ENCODE peak calls at places on chromosomes 4 and X, in four cellular contexts. X is upper lobe of right lung, F is testis, Q is cardiac muscle cell. K is an unnamed sample. For H3K36me3, the result is how much of the 10 kb centered on the place peaks cover.

GRCh38 chr4:149951501-149951900 is 126.7 kb upstream of the DCLK2 start:
- DNase-seq in F (no peak), X (no peak), Q (no peak), K (no peak)

GRCh38 chrX:124010157-124010556 is 48.7 kb downstream of the STAG2 start:
- DNase-seq in X (no peak), Q (no peak), F (no peak), K (no peak)

GRCh38 chr4:3768842-3769641 is 2.9 kb downstream of the ADRA2C start:
- DNase-seq in F (no peak), Q (no peak), X (no peak), K (no peak)

GRCh38 chr4:80101768-80102116 is 28.7 kb upstream of the ANTXR2 start:
- DNase-seq in Q (no peak), X (no peak), F (no peak), K (no peak)

GRCh38 chr4:126583509-126583908 is 1049.2 kb upstream of the INTU start:
- DNase-seq in F (peak), X (no peak), Q (peak), K (no peak)

GRCh38 chr4:52611030-52611555 is 48.0 kb downstream of the USP46 start:
- DNase-seq in Q (peak), F (no peak), X (no peak), K (no peak)

GRCh38 chr4:55303818-55304217 is 42.2 kb upstream of the SRD5A3 start:
- DNase-seq in Q (no peak), F (no peak), X (no peak), K (no peak)

GRCh38 chr4:19063662-19064061 is 1042.1 kb upstream of the LCORL start:
- DNase-seq in Q (no peak), X (no peak), F (no peak), K (no peak)

GRCh38 chr4:114334808-114335739 is 263.5 kb upstream of the UGT8 start:
- DNase-seq in X (no peak), Q (no peak), F (no peak), K (no peak)

GRCh38 chr4:6908397-6909112 is 1.1 kb upstream of the TBC1D14 start:
- DNase-seq in X (no peak), Q (peak), F (no peak), K (no peak)

GRCh38 chr4:65825121-65825520 is 154.8 kb upstream of the EPHA5 start:
- DNase-seq in F (no peak), Q (no peak), X (no peak), K (no peak)

GRCh38 chr4:3447431-3448395 is 5.9 kb downstream of the HGFAC start:
- DNase-seq in X (no peak), Q (no peak), F (no peak), K (no peak)

GRCh38 chr4:40056722-40057539 is at the start of gene N4BP2:
- DNase-seq in Q (peak), X (peak), F (peak), K (no peak)

GRCh38 chr4:121155893-121156292 is 8.2 kb downstream of the TNIP3 start:
- DNase-seq in Q (no peak), X (no peak), F (no peak), K (no peak)

GRCh38 chrX:11290673-11291072 is 2.5 kb upstream of the AMELX start:
- DNase-seq in Q (no peak), F (no peak), X (no peak), K (no peak)

GRCh38 chr4:5399790-5400421 is 308.5 kb downstream of the EVC2 start:
- DNase-seq in F (peak), X (no peak), Q (peak), K (peak)

GRCh38 chr4:161256172-161256571 is 907.6 kb downstream of the FSTL5 start:
- DNase-seq in Q (no peak), X (no peak), F (no peak), K (no peak)

GRCh38 chrX:78327370-78328048 is at the start of gene CYSLTR1:
- DNase-seq in F (no peak), X (no peak), Q (peak), K (no peak)

GRCh38 chr4:98517444-98518021 is 140.9 kb downstream of the TSPAN5 start:
- DNase-seq in Q (no peak), F (peak), X (no peak), K (no peak)

GRCh38 chr4:186633844-186634243 is 78.5 kb upstream of the MTNR1A start:
- DNase-seq in F (no peak), X (no peak), Q (no peak), K (no peak)
- H3K36me3 ChIP-seq in F (under half), X (under half), Q (under half), K (under half)

GRCh38 chr4:139503622-139504166 is 49.8 kb downstream of the RAB33B start:
- DNase-seq in F (no peak), Q (no peak), X (no peak), K (no peak)
- H3K27ac ChIP-seq in F (no peak), Q (no peak), X (no peak), K (no peak)

GRCh38 chr4:24517676-24518075 is 66.7 kb downstream of the DHX15 start:
- DNase-seq in Q (no peak), F (no peak), X (no peak), K (no peak)
- H3K36me3 ChIP-seq in Q (under half), F (under half), X (under half), K (under half)

GRCh38 chr4:25310066-25310824 is 2.3 kb upstream of the ZCCHC4 start:
- DNase-seq in X (no peak), F (no peak), Q (no peak), K (no peak)

GRCh38 chr4:25308761-25309160 is 3.8 kb upstream of the ZCCHC4 start:
- DNase-seq in F (no peak), X (no peak), Q (peak), K (no peak)

GRCh38 chr4:25312496-25313193 is at the start of gene ZCCHC4:
- DNase-seq in X (peak), Q (peak), F (peak), K (peak)

GRCh38 chr4:25310825-25311210 is 1.8 kb upstream of the ZCCHC4 start:
- DNase-seq in F (no peak), Q (no peak), X (no peak), K (no peak)

GRCh38 chr4:25313194-25313895 is 771 bp downstream of the ZCCHC4 start:
- DNase-seq in F (no peak), Q (no peak), X (no peak), K (no peak)
- H3K27ac ChIP-seq in F (peak), Q (peak), X (peak), K (no peak)

GRCh38 chr4:74444891-74445642 is at the start of gene AREG:
- DNase-seq in Q (peak), X (peak), F (peak), K (no peak)
- H3K36me3 ChIP-seq in Q (under half), X (under half), F (under half), K (under half)

GRCh38 chr4:128385199-128385598 is 97.6 kb upstream of the PGRMC2 start:
- DNase-seq in Q (no peak), X (no peak), F (no peak), K (no peak)
- H3K27ac ChIP-seq in Q (no peak), X (peak), F (no peak), K (no peak)

DNA sequence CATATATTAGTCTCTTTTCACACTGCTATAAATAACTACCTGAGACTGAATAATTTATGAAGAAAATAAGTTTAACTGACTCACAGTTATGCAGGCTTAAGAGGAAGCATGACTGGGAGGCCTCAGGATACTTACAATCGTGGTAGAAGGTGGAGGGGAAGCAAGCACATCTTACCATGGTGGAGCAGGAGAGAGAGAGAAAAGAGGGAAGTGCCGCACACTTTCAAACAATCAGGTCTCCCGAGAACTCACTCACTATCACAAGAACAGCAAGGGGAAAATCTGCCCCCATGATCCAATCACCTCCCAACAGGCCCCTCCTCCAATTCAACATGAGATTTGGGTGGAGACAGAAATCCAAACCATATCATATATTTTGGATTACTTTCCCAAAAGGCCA is 273.4 kb upstream of the RASGEF1B start:
- DNase-seq in F (no peak), Q (no peak), X (no peak), K (no peak)
- H3K36me3 ChIP-seq in F (under half), Q (under half), X (under half), K (under half)

DNA sequence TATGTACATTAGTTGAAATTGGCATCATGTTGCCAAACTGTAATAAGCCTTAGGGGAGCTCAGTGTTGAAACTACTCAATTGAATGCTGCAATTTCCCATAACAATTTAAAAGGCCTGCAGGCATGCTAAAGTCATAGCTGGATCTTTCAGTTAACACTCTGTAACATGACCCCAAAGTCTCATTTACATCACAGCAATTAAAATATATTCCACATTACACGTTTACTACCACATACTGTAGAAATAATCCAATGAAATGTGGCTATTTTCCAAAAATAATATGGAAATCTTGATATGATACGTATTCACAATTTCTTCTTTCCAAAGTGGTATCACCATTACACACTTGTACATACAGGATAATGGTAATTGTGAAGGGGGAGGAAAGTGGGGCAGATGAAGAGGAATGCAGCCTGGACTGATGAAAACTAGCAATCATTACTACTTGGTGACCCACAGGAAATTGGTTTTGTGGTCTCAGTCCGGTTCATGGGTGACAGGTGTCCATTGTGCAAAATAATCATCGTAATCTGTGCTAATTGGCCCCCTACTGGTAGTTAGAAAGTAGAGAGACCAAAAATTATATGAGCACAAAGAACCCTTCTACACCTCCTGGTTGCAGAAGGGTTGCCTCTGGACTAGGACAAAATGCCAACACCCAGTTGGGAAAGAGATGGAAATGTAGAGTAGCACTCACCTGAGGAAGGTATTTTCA is 63.7 kb downstream of the TENM3 start:
- DNase-seq in Q (no peak), F (no peak), X (no peak), K (no peak)
- H3K27ac ChIP-seq in Q (no peak), F (no peak), X (no peak), K (no peak)

DNA sequence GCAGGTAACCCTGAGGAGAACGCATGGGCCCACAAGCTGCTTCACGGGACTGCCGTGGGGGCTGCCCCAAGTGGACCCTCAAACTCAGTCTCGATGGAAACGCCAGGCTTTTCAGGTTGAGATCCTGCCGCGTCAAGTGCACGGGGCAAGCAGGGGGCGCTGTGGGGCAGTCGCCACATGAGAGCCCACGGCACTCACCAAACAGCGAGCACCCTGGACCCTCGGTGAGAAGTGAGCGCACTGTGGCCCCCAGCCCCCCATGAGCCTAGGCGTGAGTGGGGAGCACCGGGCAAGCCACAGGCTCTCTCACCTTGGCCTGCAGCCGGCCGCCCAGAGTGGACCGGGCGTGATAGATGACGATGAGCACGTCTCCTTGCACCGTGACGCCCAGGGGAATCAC is 50.9 kb upstream of the CPLX1 start:
- DNase-seq in X (no peak), F (no peak), Q (no peak), K (peak)
- H3K36me3 ChIP-seq in X (half or more), F (under half), Q (under half), K (under half)

GRCh38 chr4:185654965-185655554 is 119.8 kb upstream of the PDLIM3 start:
- DNase-seq in X (no peak), F (no peak), Q (no peak), K (no peak)
- H3K27ac ChIP-seq in X (no peak), F (no peak), Q (peak), K (no peak)

K was measured in iPS DF 6.9.